ENCODE peak calls at places on chromosome 21, in four cellular contexts. One of them, this sample, is unnamed.

GRCh38 chr21:27715131-27715530 is 748.2 kb upstream of the ADAMTS5 start:
- DNase-seq in IMR-90: no peak
- DNase-seq in GM12878: no peak
- DNase-seq in K562: no peak
- DNase-seq in this sample: no peak

GRCh38 chr21:20998886-20999285 is 677 bp downstream of the NCAM2 start:
- DNase-seq in IMR-90: no peak
- DNase-seq in GM12878: no peak
- DNase-seq in K562: no peak
- DNase-seq in this sample: no peak

GRCh38 chr21:26717146-26717739 is 128.0 kb downstream of the ADAMTS1 start:
- DNase-seq in K562: peak
- DNase-seq in IMR-90: peak
- DNase-seq in GM12878: no peak
- DNase-seq in this sample: peak

GRCh38 chr21:15421947-15422346 is 307.8 kb upstream of the USP25 start:
- DNase-seq in IMR-90: no peak
- DNase-seq in K562: no peak
- DNase-seq in GM12878: no peak
- DNase-seq in this sample: no peak

GRCh38 chr21:46195595-46196195 is 11.4 kb upstream of the SPATC1L start:
- DNase-seq in GM12878: no peak
- DNase-seq in K562: no peak
- DNase-seq in IMR-90: no peak
- DNase-seq in this sample: no peak

GRCh38 chr21:45504516-45505415 is 37.5 kb downstream of the SLC19A1 start:
- DNase-seq in IMR-90: no peak
- DNase-seq in K562: no peak
- DNase-seq in GM12878: no peak
- DNase-seq in this sample: no peak

GRCh38 chr21:45869121-45870007 is 112.2 kb upstream of the COL6A1 start:
- DNase-seq in IMR-90: peak
- DNase-seq in K562: no peak
- DNase-seq in GM12878: no peak
- DNase-seq in this sample: no peak

GRCh38 chr21:26557106-26557505 is 16.0 kb downstream of the CYYR1 start:
- DNase-seq in K562: no peak
- DNase-seq in IMR-90: no peak
- DNase-seq in GM12878: no peak
- DNase-seq in this sample: no peak

GRCh38 chr21:45461369-45461750 is 56.4 kb downstream of the COL18A1 start:
- DNase-seq in GM12878: no peak
- DNase-seq in K562: no peak
- DNase-seq in IMR-90: no peak
- DNase-seq in this sample: no peak

GRCh38 chr21:45974073-45975016 is 7.2 kb upstream of the COL6A1 start:
- DNase-seq in IMR-90: peak
- DNase-seq in K562: peak
- DNase-seq in GM12878: no peak
- DNase-seq in this sample: peak

GRCh38 chr21:14523234-14523633 is 22.9 kb downstream of the SAMSN1 start:
- DNase-seq in IMR-90: no peak
- DNase-seq in GM12878: no peak
- DNase-seq in K562: no peak
- DNase-seq in this sample: no peak

GRCh38 chr21:46060596-46061061 is 37.3 kb upstream of the COL6A2 start:
- DNase-seq in K562: no peak
- DNase-seq in IMR-90: peak
- DNase-seq in GM12878: no peak
- DNase-seq in this sample: no peak

GRCh38 chr21:38303300-38303699 is 46.5 kb downstream of the KCNJ15 start:
- DNase-seq in K562: no peak
- DNase-seq in IMR-90: peak
- DNase-seq in GM12878: no peak
- DNase-seq in this sample: peak

GRCh38 chr21:14554948-14555347 is 8.8 kb upstream of the SAMSN1 start:
- DNase-seq in K562: no peak
- DNase-seq in GM12878: no peak
- DNase-seq in IMR-90: no peak
- DNase-seq in this sample: no peak

GRCh38 chr21:42614811-42615342 is 38.5 kb upstream of the PDE9A start:
- DNase-seq in IMR-90: no peak
- DNase-seq in GM12878: no peak
- DNase-seq in K562: no peak
- DNase-seq in this sample: no peak

GRCh38 chr21:41928621-41929220 is 25.1 kb downstream of the C2CD2 start:
- DNase-seq in IMR-90: no peak
- DNase-seq in GM12878: peak
- DNase-seq in K562: no peak
- DNase-seq in this sample: peak

GRCh38 chr21:18877932-18878331 is 474.3 kb upstream of the TMPRSS15 start:
- DNase-seq in K562: no peak
- DNase-seq in IMR-90: no peak
- DNase-seq in GM12878: no peak
- DNase-seq in this sample: no peak

GRCh38 chr21:45499970-45500575 is 42.2 kb downstream of the SLC19A1 start:
- DNase-seq in IMR-90: no peak
- DNase-seq in GM12878: no peak
- DNase-seq in K562: peak
- DNase-seq in this sample: no peak

GRCh38 chr21:32335601-32336575 is 37.2 kb downstream of the MRAP start:
- DNase-seq in GM12878: no peak
- DNase-seq in IMR-90: peak
- DNase-seq in K562: no peak
- DNase-seq in this sample: no peak

GRCh38 chr21:34073749-34074282 is 438 bp downstream of the MRPS6 start:
- DNase-seq in K562: peak
- DNase-seq in GM12878: no peak
- DNase-seq in IMR-90: no peak
- DNase-seq in this sample: peak
- TF ChIP-seq FOS in K562: no peak
- TF ChIP-seq FOS in GM12878: no peak
- TF ChIP-seq FOS in IMR-90: no peak
- TF ChIP-seq FOS in this sample: no peak

DNA sequence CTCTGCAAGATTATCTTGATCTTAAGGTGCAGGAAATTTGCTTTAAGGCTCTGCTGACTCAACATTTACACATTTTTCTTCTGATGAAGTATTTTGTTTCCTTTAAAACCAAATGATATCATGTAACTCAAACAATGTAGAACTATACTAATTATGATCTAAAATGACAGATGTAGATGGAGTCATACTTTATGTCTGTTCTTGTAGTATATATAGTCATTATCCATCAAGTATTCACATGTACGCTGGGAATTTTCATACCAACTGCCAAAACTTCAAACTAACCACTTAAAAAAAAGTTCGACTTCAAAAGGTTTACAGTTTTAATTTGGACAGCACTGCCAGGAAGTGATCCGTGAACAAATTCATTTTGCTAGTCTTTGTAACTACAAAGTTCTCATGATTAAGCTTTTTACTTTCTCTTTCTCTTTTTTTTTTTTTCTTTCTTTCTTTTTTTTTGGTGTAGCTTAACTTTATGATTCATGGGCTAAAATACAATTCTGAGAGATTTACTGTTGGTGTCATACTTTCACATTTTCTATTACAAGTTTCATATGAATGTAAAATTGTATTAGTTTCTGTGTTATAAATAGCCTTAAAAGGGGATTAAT is 509.0 kb upstream of the CXADR start:
- DNase-seq in GM12878: no peak
- DNase-seq in K562: no peak
- DNase-seq in IMR-90: peak
- DNase-seq in this sample: peak
- TF ChIP-seq FOS in GM12878: no peak
- TF ChIP-seq FOS in K562: no peak
- TF ChIP-seq FOS in IMR-90: no peak
- TF ChIP-seq FOS in this sample: no peak

GRCh38 chr21:29490016-29490415 is 191.3 kb downstream of the BACH1 start:
- DNase-seq in GM12878: no peak
- DNase-seq in K562: no peak
- DNase-seq in IMR-90: peak
- DNase-seq in this sample: no peak
- TF ChIP-seq FOS in GM12878: no peak
- TF ChIP-seq FOS in K562: no peak
- TF ChIP-seq FOS in IMR-90: no peak
- TF ChIP-seq FOS in this sample: no peak

DNA sequence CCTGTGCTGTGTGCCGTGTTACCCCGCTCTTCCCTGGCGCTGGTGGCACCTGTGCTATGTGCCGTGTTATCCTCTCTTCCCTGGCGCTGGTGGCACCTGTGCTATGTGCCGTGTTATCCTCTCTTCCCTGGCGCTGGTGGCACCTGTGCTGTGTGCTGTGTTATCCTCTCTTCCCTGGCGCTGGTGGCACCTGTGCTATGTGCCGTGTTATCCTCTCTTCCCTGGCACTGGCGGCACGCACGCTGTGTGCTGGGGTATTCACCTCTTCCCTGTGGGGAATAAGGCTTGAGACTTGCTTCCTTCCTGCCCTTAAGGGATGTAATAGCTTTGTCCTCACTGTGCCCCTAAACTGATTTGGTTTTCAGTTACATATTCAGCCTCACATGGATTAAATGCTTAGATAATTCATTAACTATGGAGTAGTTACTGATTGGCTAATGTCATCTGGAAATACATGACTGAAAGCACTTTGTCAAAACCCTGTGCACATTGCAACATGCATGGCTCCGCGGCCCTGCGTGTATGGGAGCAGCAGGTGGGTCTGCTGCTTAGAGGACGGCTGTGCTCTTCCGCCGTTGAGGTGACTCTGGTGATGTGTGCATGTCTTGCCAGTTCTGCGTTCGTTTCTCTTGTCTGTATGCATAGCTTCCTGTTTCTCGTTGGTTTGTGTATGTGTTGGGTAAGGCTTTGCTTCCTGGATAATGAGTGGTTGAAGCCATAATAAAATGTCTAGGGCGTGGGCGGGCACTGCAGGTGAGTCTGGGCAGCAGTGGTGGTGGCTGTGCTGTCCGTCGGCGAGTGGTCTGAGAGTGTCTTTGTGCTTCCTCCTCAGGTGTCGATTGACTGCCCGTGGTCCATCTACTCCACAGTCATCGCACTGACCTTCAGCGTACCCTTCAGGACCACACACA is 17.9 kb upstream of the PWP2 start:
- DNase-seq in IMR-90: no peak
- DNase-seq in K562: no peak
- DNase-seq in GM12878: no peak
- DNase-seq in this sample: no peak
- TF ChIP-seq FOS in IMR-90: no peak
- TF ChIP-seq FOS in K562: no peak
- TF ChIP-seq FOS in GM12878: no peak
- TF ChIP-seq FOS in this sample: no peak

GRCh38 chr21:33403786-33404571 is 766 bp downstream of the IFNGR2 start:
- DNase-seq in IMR-90: peak
- DNase-seq in GM12878: no peak
- DNase-seq in K562: peak
- DNase-seq in this sample: peak

GRCh38 chr21:33401617-33401967 is 1.6 kb upstream of the IFNGR2 start:
- DNase-seq in K562: no peak
- DNase-seq in IMR-90: no peak
- DNase-seq in GM12878: no peak
- DNase-seq in this sample: no peak

GRCh38 chr21:33403128-33403785 is at the start of gene IFNGR2:
- DNase-seq in K562: peak
- DNase-seq in IMR-90: no peak
- DNase-seq in GM12878: no peak
- DNase-seq in this sample: no peak

GRCh38 chr21:33399821-33400220 is 3.4 kb upstream of the IFNGR2 start:
- DNase-seq in K562: no peak
- DNase-seq in GM12878: no peak
- DNase-seq in IMR-90: no peak
- DNase-seq in this sample: no peak

DNA sequence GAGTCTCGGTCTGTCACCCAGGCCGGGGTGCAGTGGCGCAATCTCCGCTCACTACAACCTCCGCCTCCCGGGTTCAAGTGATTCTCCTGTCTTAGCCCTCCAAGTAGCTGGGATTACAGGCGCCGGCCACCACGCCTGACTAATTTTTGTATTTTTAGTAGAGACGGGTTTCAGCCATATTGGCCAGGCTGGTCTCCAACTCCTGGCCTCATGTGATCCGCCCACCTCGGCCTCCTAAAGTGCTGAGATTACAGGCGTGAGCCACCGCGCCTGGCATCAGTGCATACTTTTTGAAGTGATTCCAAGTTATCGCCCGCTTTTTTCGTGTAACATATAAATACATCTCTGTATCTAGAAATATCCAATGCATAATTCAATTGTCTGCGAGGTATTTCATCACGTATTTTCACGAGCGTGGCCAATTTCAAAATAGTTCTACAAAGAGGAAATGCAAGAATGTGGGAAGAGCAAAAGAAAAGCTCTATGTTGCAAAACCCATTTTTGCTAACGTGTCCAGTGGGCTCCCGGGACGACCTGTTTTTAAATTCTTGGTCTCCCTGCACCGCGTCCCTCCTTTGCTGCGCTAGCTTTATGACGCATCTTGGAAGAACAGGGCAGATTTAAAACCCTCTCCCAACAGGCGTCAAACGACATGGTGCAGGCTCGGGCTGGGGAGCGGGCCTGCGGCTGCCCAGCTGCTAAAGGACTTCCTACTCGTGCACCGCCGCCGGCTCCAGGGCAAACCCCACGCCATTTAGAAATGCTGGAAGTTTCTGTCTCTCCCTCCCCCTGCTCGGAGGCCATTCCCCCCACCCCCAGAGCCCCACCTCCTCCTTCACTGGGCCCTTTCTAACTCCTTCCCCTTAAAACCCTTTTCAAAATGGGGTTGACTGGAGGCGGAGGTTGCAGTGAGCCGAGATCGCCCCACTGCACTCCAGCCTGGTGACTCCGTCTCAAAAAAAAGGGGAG is 918 bp upstream of the IFNGR2 start:
- DNase-seq in K562: no peak
- DNase-seq in GM12878: no peak
- DNase-seq in IMR-90: peak
- DNase-seq in this sample: peak
- TF ChIP-seq FOS in K562: no peak
- TF ChIP-seq FOS in GM12878: no peak
- TF ChIP-seq FOS in IMR-90: no peak
- TF ChIP-seq FOS in this sample: no peak

GRCh38 chr21:40841524-40842196 is 5.3 kb downstream of the DSCAM start:
- DNase-seq in K562: no peak
- DNase-seq in GM12878: no peak
- DNase-seq in IMR-90: no peak
- DNase-seq in this sample: no peak
- TF ChIP-seq FOS in K562: no peak
- TF ChIP-seq FOS in GM12878: no peak
- TF ChIP-seq FOS in IMR-90: no peak
- TF ChIP-seq FOS in this sample: no peak

This sample was measured in endothelial cell of umbilical vein.